ENCODE peak calls at places on chromosomes 11 and 22, in five cellular contexts. Q, W, K, C and L are unnamed samples. For H3K4me1, the result is how much of the 10 kb centered on the place peaks cover.

GRCh38 chr11:133955091-133955846 is 1.5 kb downstream of the IGSF9B start:
- DNase-seq in Q (peak), W (no peak), K (peak), C (no peak), L (no peak)

GRCh38 chr11:117506856-117507425 is 179.3 kb downstream of the CEP164 start:
- DNase-seq in Q (no peak), W (no peak), K (no peak), C (no peak), L (no peak)

GRCh38 chr11:96126917-96127595 is 203.1 kb upstream of the MTMR2 start:
- DNase-seq in Q (no peak), W (no peak), K (no peak), C (no peak), L (no peak)

GRCh38 chr11:46930089-46930488 is 6.5 kb upstream of the CSTPP1 start:
- DNase-seq in Q (no peak), W (peak), K (no peak), C (peak), L (no peak)

GRCh38 chr22:28560005-28560742 is 119.5 kb downstream of the TTC28 start:
- DNase-seq in Q (no peak), W (peak), K (no peak), C (peak), L (no peak)

GRCh38 chr22:26286091-26286780 is 117.0 kb downstream of the SEZ6L start:
- DNase-seq in Q (no peak), W (no peak), K (no peak), C (no peak), L (no peak)

GRCh38 chr11:96760815-96761214 is 371.0 kb downstream of the JRKL start:
- DNase-seq in Q (no peak), W (no peak), K (no peak), C (no peak), L (no peak)

GRCh38 chr11:47552086-47552580 is 799 bp downstream of the CELF1 start:
- DNase-seq in Q (no peak), W (peak), K (no peak), C (peak), L (peak)

GRCh38 chr22:42442746-42443145 is 10.5 kb upstream of the NFAM1 start:
- DNase-seq in Q (no peak), W (no peak), K (no peak), C (no peak), L (no peak)

GRCh38 chr11:113994077-113994954 is 19.4 kb downstream of the HTR3A start:
- DNase-seq in Q (no peak), W (no peak), K (no peak), C (peak), L (no peak)

GRCh38 chr22:25105817-25106650 is 93.6 kb upstream of the CRYBB3 start:
- DNase-seq in Q (no peak), W (no peak), K (no peak), C (no peak), L (no peak)

GRCh38 chr11:128308793-128309192 is 278.6 kb downstream of the ETS1 start:
- DNase-seq in Q (no peak), W (no peak), K (no peak), C (no peak), L (no peak)

GRCh38 chr22:22744412-22745224 is 100.2 kb downstream of the GGTLC2 start:
- DNase-seq in Q (no peak), W (no peak), K (no peak), C (no peak), L (no peak)
- H3K4me1 ChIP-seq in Q (under half), W (under half), K (under half), C (under half), L (under half)

DNA sequence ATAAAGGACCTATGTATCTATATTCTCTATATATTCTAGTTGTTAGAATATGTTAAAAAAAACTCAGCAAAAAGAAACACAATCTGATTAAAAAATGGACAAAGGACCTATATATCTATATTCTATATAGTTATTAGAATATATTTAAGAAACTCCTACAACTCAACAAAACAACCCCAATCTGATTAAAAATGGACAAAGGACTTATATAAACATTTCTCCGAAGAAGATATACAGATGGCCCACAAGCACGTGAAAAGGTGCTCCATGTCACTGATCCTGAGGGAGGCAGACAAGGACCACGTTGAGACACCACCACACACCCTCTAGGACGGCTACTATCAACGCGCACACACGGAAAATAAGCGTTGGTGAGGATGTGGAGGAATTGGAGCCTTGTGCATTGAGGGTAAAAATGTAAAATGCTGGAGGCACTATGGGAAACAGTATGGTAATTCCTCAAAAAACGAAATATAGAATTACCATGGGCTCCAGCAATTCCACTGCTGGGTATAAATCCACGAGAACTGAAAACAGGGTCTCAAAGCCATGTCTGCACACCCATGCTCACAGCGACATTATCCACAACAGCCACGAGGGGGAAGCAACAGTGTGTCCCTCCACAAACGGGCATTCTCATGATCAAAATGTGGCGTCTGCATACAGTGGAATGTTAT is 22.7 kb downstream of the YPEL1 start:
- DNase-seq in Q (peak), W (peak), K (peak), C (peak), L (no peak)
- TF ChIP-seq CTCF in Q (peak), W (peak), K (peak), C (peak), L (peak)

DNA sequence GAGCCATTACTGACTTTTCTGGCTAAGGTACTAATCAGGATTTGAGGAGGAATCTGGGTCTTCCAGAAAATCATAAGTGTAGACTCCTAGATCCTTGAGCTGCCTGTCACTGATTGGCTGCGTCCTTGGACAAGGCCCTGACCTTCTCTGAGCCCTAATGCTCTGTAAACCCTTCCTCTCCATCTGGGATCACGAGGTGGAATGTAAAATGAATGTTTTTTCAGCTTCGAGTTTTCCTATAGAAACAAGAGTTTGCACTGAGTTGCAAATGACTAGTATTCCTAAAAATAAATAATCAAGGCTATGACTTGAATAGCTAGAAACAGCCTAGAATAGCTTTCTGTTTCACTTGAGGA is 1.1 kb upstream of the DIXDC1 start:
- DNase-seq in Q (no peak), W (no peak), K (no peak), C (no peak), L (no peak)
- H3K4me3 ChIP-seq in Q (peak), W (peak), K (peak), C (peak), L (peak)

DNA sequence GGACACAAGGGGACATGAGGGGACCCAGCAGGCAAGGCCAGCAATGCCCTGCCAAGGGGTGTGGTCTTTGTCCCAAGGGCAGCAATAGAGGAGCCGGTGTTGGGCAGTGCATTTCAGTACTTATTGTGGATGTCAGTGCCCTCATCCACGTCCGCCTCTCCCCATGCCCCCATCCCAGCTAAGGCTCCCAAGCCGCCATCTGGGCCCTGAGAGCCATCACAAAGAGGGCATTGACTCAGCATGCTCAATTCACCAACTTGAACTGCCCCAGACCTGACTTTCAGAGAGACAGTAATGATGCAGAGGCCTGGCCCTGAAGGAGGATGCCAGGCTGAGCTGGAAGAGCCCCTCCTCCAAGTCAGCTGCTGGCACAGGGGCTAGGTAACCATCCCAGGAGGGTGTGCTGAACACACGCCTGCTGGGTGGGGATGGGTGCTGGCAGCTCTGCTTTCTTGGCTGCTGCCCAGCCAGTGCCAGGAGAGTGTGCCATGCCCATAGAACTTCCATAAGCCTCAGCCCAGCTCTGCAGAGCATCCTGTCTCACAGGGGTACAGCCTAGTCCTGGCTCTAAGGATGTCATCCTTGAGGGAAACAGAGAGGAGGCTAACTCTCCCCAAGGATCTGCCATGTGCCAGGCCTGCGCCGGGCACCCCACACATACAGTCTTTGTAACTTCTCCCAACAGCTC is 46.5 kb downstream of the PDE2A start:
- DNase-seq in Q (no peak), W (no peak), K (no peak), C (no peak), L (no peak)
- H3K4me1 ChIP-seq in Q (under half), W (under half), K (under half), C (under half), L (under half)

GRCh38 chr11:125085301-125086081 is 22.4 kb downstream of the SLC37A2 start:
- DNase-seq in Q (no peak), W (no peak), K (no peak), C (no peak), L (peak)
- TF ChIP-seq CTCF in Q (no peak), W (no peak), K (no peak), C (no peak), L (no peak)

GRCh38 chr22:50610581-50610980 is 10.0 kb downstream of the MAPK8IP2 start:
- DNase-seq in Q (no peak), W (no peak), K (no peak), C (no peak), L (no peak)

GRCh38 chr22:50609599-50609998 is 9.0 kb downstream of the MAPK8IP2 start:
- DNase-seq in Q (no peak), W (no peak), K (no peak), C (no peak), L (no peak)

GRCh38 chr22:50608996-50609395 is 8.4 kb downstream of the MAPK8IP2 start:
- DNase-seq in Q (no peak), W (no peak), K (peak), C (no peak), L (no peak)

GRCh38 chr22:50611341-50612060 is 10.9 kb downstream of the MAPK8IP2 start:
- DNase-seq in Q (no peak), W (no peak), K (peak), C (no peak), L (no peak)

DNA sequence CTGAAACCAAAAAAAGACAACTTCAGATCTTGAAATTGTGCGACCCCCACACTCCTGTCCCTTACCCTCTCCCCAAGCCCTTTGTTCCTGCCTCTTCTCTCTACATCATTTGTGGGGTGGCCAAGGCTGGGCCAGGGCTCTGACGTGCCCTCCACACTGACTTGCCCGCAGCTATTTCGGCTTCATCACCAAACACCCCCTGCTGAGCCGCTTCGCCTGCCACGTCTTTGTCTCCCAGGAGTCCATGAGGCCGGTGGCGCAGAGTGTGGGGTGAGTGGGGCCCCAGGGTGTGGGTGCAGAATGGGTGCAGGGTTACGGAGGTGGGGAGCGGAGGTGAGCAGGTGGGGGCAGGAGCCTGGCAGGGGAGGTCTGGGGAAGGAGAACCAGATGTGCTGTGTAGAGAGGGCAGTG is 9.5 kb downstream of the MAPK8IP2 start:
- DNase-seq in Q (no peak), W (no peak), K (peak), C (no peak), L (no peak)
- H3K4me3 ChIP-seq in Q (no peak), W (no peak), K (no peak), C (no peak), L (no peak)

GRCh38 chr11:94132823-94133408 is 4.3 kb downstream of the PANX1 start:
- DNase-seq in Q (no peak), W (no peak), K (no peak), C (no peak), L (no peak)
- H3K4me1 ChIP-seq in Q (under half), W (half or more), K (under half), C (under half), L (half or more)

DNA sequence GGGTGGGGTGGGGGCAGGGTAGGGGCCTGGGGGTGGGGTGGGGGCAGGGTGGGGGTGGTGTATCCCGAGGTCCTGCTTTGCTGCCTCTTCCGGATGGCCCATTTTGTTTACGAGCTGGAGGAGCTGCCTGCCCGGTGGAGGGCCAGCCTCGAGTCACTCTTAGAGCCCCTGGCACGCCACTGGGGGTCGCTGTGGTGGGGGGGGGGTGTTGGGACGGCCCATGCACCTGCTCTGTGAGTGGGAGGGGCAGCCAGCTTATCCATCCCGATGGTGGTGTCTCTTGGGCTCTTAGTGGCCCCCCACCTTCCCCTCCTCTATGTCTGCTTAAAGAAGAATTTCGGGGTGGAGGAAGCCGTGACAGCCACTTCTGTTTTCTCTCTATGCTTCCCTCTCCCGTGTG is 24.6 kb downstream of the MRGPRD start:
- DNase-seq in Q (peak), W (no peak), K (peak), C (no peak), L (peak)
- TF ChIP-seq CTCF in Q (no peak), W (no peak), K (peak), C (peak), L (peak)

GRCh38 chr11:68749501-68750196 is 1.7 kb downstream of the TESMIN start:
- DNase-seq in Q (no peak), W (peak), K (no peak), C (peak), L (no peak)
- H3K4me3 ChIP-seq in Q (peak), W (no peak), K (no peak), C (no peak), L (no peak)

GRCh38 chr22:40487663-40488249 is 117.4 kb downstream of the SGSM3 start:
- DNase-seq in Q (no peak), W (no peak), K (no peak), C (peak), L (no peak)
- H3K4me1 ChIP-seq in Q (half or more), W (under half), K (under half), C (under half), L (under half)